ENCODE peak calls at places on chromosomes 6 and 20, in four cellular contexts. L is pulmonary artery endothelial cell, S is HepG2, K is upper lobe of right lung. H is an unnamed sample.

GRCh38 chr20:41408986-41409385 is 42.4 kb upstream of the EMILIN3 start:
- DNase-seq in S (no peak), L (no peak), K (no peak), H (no peak)

GRCh38 chr6:130769812-130770211 is 57.4 kb upstream of the SMLR1 start:
- DNase-seq in S (no peak), K (no peak), L (no peak), H (no peak)

GRCh38 chr6:136405410-136406029 is 115.9 kb upstream of the BCLAF1 start:
- DNase-seq in S (no peak), K (peak; percentile 65), L (no peak), H (no peak)

GRCh38 chr20:17298169-17298568 is 71.3 kb downstream of the PCSK2 start:
- DNase-seq in K (no peak), S (no peak), L (no peak), H (no peak)

GRCh38 chr6:57423468-57423867 is 106.0 kb downstream of the PRIM2 start:
- DNase-seq in S (no peak), K (no peak), L (no peak), H (no peak)

GRCh38 chr6:83044211-83044768 is 21.4 kb downstream of the UBE3D start:
- DNase-seq in K (no peak), L (no peak), S (no peak), H (no peak)

GRCh38 chr20:117518-117917 is 24.9 kb upstream of the DEFB126 start:
- DNase-seq in L (no peak), S (no peak), K (no peak), H (no peak)

GRCh38 chr6:51467231-51467952 is 620.0 kb downstream of the PKHD1 start:
- DNase-seq in K (no peak), S (no peak), L (no peak), H (no peak)

GRCh38 chr6:109349419-109349987 is 32.8 kb downstream of the CD164 start:
- DNase-seq in S (peak; percentile 23), K (no peak), L (peak; percentile 24), H (peak; percentile 47)

GRCh38 chr20:19212524-19213502 is at the start of gene SLC24A3:
- DNase-seq in K (peak; percentile 92), S (peak; percentile 23), L (no peak), H (no peak)

GRCh38 chr6:15810618-15811017 is 147.8 kb upstream of the DTNBP1 start:
- DNase-seq in L (no peak), K (no peak), S (no peak), H (no peak)

GRCh38 chr20:33433465-33433864 is 10.1 kb downstream of the SNTA1 start:
- DNase-seq in S (no peak), K (peak; percentile 74), L (no peak), H (no peak)

GRCh38 chr6:19599813-19600464 is 237.2 kb upstream of the ID4 start:
- DNase-seq in L (no peak), S (no peak), K (no peak), H (no peak)

GRCh38 chr6:129353067-129353466 is 356.9 kb downstream of the ARHGAP18 start:
- DNase-seq in K (no peak), L (peak; percentile 63), S (no peak), H (no peak)

GRCh38 chr6:130324657-130325056 is 41.2 kb upstream of the TMEM200A start:
- DNase-seq in S (no peak), L (no peak), K (no peak), H (no peak)

GRCh38 chr20:22814475-22815205 is 220.5 kb upstream of the SSTR4 start:
- DNase-seq in S (no peak), K (no peak), L (no peak), H (no peak)

GRCh38 chr20:39795401-39796272 is 833.5 kb downstream of the DHX35 start:
- DNase-seq in K (no peak), L (no peak), S (no peak), H (no peak)

GRCh38 chr6:37141291-37142046 is 28.5 kb upstream of the PIM1 start:
- DNase-seq in K (no peak), L (no peak), S (no peak), H (no peak)

GRCh38 chr6:110720066-110720465 is 95.2 kb downstream of the CDK19 start:
- DNase-seq in L (no peak), S (no peak), K (no peak), H (no peak)

GRCh38 chr6:79949235-79949634 is 1.9 kb upstream of the ELOVL4 start:
- DNase-seq in L (peak; percentile 22), K (no peak), S (peak; percentile 79), H (peak; percentile 63)

GRCh38 chr6:22447191-22447590 is 122.2 kb upstream of the HDGFL1 start:
- DNase-seq in L (no peak), S (no peak), K (no peak), H (no peak)

GRCh38 chr6:107690864-107691661 is 133.1 kb downstream of the SCML4 start:
- DNase-seq in L (no peak), K (no peak), S (no peak), H (no peak)

GRCh38 chr6:107021786-107022185 is 6.2 kb upstream of the MTRES1 start:
- DNase-seq in L (no peak), S (no peak), K (no peak), H (no peak)

GRCh38 chr6:43871933-43872332 is 101.9 kb downstream of the VEGFA start:
- DNase-seq in K (no peak), S (no peak), L (no peak), H (no peak)

GRCh38 chr6:127030111-127030510 is 88.4 kb upstream of the RSPO3 start:
- DNase-seq in S (no peak), K (no peak), L (no peak), H (no peak)

GRCh38 chr20:57653546-57653900 is 33.3 kb upstream of the ZBP1 start:
- DNase-seq in L (no peak), K (peak; percentile 54), S (no peak), H (peak; percentile 5)

GRCh38 chr6:20632696-20633095 is 98.4 kb downstream of the CDKAL1 start:
- DNase-seq in K (no peak), L (no peak), S (no peak), H (no peak)

GRCh38 chr20:33843854-33844253 is 32.7 kb downstream of the CHMP4B start:
- DNase-seq in S (no peak), L (no peak), K (no peak), H (no peak)

GRCh38 chr20:12965880-12966270 is 42.9 kb upstream of the SPTLC3 start:
- DNase-seq in L (no peak), S (no peak), K (no peak), H (no peak)

GRCh38 chr6:161443868-161444267 is 170.0 kb upstream of the AGPAT4 start:
- DNase-seq in K (no peak), S (no peak), L (no peak), H (no peak)

H was measured in HuH-7.